ENCODE peak calls at places on chromosomes 16 and 17, in six cellular contexts. D is hepatocyte, C is K562, P is endothelial cell of umbilical vein, Z is PC-9, I is GM23338. G is an unnamed sample. For H3K4me1, the result is how much of the 10 kb centered on the place peaks cover.

GRCh38 chr16:67828651-67829050 is 13.5 kb upstream of the THAP11 start:
- DNase-seq in P (no peak), I (no peak), Z (no peak), C (no peak), D (no peak), G (no peak)

GRCh38 chr17:38921756-38922411 is 3.5 kb upstream of the LASP1NB start:
- DNase-seq in D (no peak), Z (no peak), I (peak), P (no peak), C (peak), G (no peak)

GRCh38 chr17:21280081-21280518 is 4.4 kb upstream of the MAP2K3 start:
- DNase-seq in Z (peak), P (peak), D (peak), I (peak), C (peak), G (peak)

GRCh38 chr16:83808573-83809014 is 816 bp downstream of the HSBP1 start:
- DNase-seq in Z (no peak), D (no peak), P (peak), I (no peak), C (no peak), G (no peak)

GRCh38 chr17:38460082-38460715 is 31.9 kb downstream of the ARHGAP23 start:
- DNase-seq in Z (no peak), I (no peak), C (peak), P (no peak), D (no peak), G (no peak)

GRCh38 chr17:73131993-73132595 is 32.7 kb upstream of the SSTR2 start:
- DNase-seq in I (no peak), P (no peak), D (no peak), Z (no peak), C (no peak), G (no peak)

GRCh38 chr17:72097144-72097543 is 23.7 kb upstream of the SOX9 start:
- DNase-seq in D (no peak), I (no peak), P (no peak), C (no peak), Z (peak), G (peak)

GRCh38 chr17:80663783-80664206 is 119.2 kb downstream of the RPTOR start:
- DNase-seq in Z (no peak), I (no peak), D (peak), P (no peak), C (no peak), G (no peak)

GRCh38 chr16:53707671-53708070 is 3.7 kb downstream of the FTO start:
- DNase-seq in D (no peak), C (no peak), Z (no peak), P (no peak), I (no peak), G (no peak)

GRCh38 chr17:75820411-75821080 is 23.7 kb downstream of the UNC13D start:
- DNase-seq in C (no peak), P (no peak), Z (no peak), I (no peak), D (no peak), G (no peak)

GRCh38 chr17:75818326-75818885 is 25.8 kb downstream of the UNC13D start:
- DNase-seq in Z (no peak), D (no peak), P (no peak), I (no peak), C (no peak), G (no peak)

GRCh38 chr17:75819723-75820410 is 24.3 kb downstream of the UNC13D start:
- DNase-seq in P (no peak), Z (no peak), I (no peak), D (no peak), C (no peak), G (no peak)

GRCh38 chr17:75817571-75817970 is 26.6 kb downstream of the UNC13D start:
- DNase-seq in P (no peak), C (no peak), Z (no peak), D (no peak), I (no peak), G (no peak)

GRCh38 chr17:75819116-75819515 is 25.1 kb downstream of the UNC13D start:
- DNase-seq in Z (no peak), I (no peak), D (no peak), P (no peak), C (no peak), G (no peak)
- TF ChIP-seq CTCF in Z (no peak), I (no peak), D (no peak), P (no peak), C (no peak), G (no peak)

GRCh38 chr17:48629411-48629759 is 3.2 kb upstream of the HOXB9 start:
- DNase-seq in I (no peak), C (no peak), P (no peak), D (no peak), Z (no peak), G (no peak)
- H3K4me1 ChIP-seq in I (under half), C (under half), P (under half), D (under half), Z (under half), G (under half)

GRCh38 chr17:45722161-45722560 is 62.0 kb upstream of the CRHR1 start:
- DNase-seq in C (peak), Z (peak), D (peak), I (peak), P (no peak), G (no peak)
- TF ChIP-seq EZH2 in C (no peak), Z (no peak), D (no peak), I (no peak), P (no peak), G (no peak)

DNA sequence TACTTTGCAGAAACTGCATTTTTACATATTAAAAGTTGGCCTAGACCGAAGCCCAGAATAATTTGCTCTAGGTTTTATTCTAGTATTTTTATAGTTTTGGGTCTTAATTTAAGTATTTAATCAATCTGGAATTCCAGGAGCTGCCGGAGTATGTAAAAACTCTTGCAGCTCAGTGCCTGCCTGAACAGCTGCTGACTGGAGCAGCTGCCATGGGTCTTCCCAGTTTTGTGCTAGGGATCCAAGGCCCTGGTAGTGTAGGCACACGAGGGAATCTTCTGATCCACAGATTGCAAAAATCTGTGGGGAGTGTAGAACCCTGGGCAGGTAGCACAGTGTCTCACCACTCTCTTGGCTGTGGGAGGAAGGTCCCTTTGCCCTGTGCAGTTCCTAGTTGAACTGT is 87.0 kb upstream of the HS3ST3A1 start:
- DNase-seq in D (no peak), Z (no peak), C (no peak), I (no peak), P (no peak), G (no peak)
- TF ChIP-seq CTCF in D (no peak), Z (no peak), C (no peak), I (no peak), P (no peak), G (no peak)

DNA sequence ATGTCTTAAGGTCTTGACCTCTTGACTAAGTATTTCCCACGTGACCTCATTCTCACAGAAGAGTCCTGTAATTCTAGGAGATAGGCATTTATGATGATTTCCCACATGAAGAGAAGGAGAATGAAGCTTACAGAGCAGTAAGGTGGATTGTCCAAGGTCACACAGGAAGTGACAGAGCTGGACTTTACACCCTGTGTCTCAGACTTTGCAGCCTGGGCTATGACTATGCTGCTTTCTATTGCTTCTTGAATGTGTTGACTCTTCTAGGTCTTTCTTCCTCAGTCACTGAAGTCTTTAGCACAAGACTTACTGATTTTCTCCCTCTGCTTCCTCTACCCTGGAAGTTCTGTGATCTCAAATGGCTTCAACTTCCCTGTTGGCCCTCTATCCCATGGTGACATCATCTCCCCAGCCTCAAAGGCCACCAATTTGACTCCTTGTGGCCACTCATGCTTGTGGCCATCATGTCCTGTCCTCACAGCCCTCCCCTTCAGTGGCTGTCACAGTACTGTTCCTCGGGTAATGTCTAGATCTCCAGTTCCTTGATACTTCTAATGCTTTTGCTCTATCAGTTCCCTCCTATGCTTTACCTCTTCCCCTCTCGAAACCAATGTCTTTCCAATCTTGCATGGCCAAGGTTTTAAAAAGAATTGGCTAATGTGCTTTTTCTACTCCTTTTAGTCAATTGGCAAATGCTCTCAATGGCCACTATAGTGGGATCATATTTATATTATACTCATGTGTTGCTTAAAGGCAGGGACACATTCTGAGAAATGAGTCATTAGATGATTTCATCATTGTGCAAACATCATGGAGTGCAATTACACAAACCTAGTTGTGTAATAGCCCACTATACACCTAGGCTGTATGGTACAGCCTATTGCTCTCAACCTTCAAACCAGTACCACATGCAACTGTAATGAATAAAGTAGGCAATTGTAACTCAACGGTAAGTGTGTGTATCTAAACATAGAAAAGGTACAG is 181.1 kb downstream of the HS3ST3A1 start:
- DNase-seq in D (peak), Z (no peak), I (no peak), C (no peak), P (no peak), G (peak)
- H3K4me1 ChIP-seq in D (under half), Z (under half), I (under half), C (under half), P (under half), G (under half)

GRCh38 chr16:49833055-49833454 is 22.9 kb downstream of the ZNF423 start:
- DNase-seq in C (no peak), I (peak), Z (no peak), D (peak), P (peak), G (no peak)

GRCh38 chr16:49834496-49835009 is 21.4 kb downstream of the ZNF423 start:
- DNase-seq in I (peak), C (no peak), P (no peak), D (peak), Z (no peak), G (no peak)

GRCh38 chr16:49830873-49831272 is 25.0 kb downstream of the ZNF423 start:
- DNase-seq in Z (no peak), D (no peak), P (no peak), I (no peak), C (no peak), G (no peak)

GRCh38 chr16:49833796-49834195 is 22.1 kb downstream of the ZNF423 start:
- DNase-seq in P (no peak), Z (no peak), D (no peak), I (no peak), C (no peak), G (no peak)

DNA sequence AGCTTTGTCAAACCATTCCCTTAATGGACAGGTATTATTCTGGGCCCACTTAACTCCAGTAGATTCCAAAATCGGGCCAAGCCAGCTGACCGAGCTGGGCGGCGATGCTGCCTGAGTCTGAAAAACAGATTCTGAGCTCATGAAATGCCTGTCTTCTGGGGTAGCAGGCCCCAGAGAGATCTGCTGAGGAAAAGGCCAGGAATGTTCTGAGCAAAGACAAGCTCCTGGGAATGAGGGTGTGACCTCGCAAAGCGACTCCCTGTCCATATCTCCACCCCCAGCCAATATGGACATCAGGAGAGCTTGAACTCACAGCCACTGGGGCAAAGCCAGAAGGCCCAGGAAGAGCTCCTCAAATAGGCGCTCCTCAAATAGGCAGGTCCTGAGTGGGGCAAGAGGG is 23.7 kb downstream of the ZNF423 start:
- DNase-seq in P (no peak), I (no peak), C (no peak), Z (no peak), D (no peak), G (no peak)
- TF ChIP-seq EZH2 in P (no peak), I (no peak), C (no peak), Z (no peak), D (no peak), G (no peak)

GRCh38 chr16:85286970-85287814 is 174.9 kb upstream of the CIBAR2 start:
- DNase-seq in Z (no peak), I (no peak), D (no peak), C (peak), P (no peak), G (peak)
- TF ChIP-seq CTCF in Z (no peak), I (no peak), D (no peak), C (peak), P (no peak), G (no peak)